ENCODE peak calls at places on chromosome 18, in six cellular contexts. U, H, Y, W, V and I are unnamed samples.

GRCh38 chr18:32771871-32772499 is 838 bp downstream of the KLHL14 start:
- DNase-seq in U (peak), H (peak), Y (no peak), W (no peak), V (peak), I (no peak)

GRCh38 chr18:52237551-52237950 is 102.4 kb upstream of the DCC start:
- DNase-seq in U (no peak), H (no peak), Y (no peak), W (no peak), V (no peak), I (no peak)

GRCh38 chr18:46071894-46072867 is at the start of gene PSTPIP2:
- DNase-seq in U (peak), H (peak), Y (peak), W (peak), V (peak), I (peak)

GRCh38 chr18:42131044-42131939 is 176.3 kb downstream of the PIK3C3 start:
- DNase-seq in U (no peak), H (no peak), Y (no peak), W (no peak), V (no peak), I (no peak)

GRCh38 chr18:23485386-23485785 is 17.9 kb upstream of the RMC1 start:
- DNase-seq in U (no peak), H (no peak), Y (no peak), W (no peak), V (no peak), I (no peak)

GRCh38 chr18:61612517-61612916 is 279.3 kb downstream of the CDH20 start:
- DNase-seq in U (no peak), H (no peak), Y (no peak), W (no peak), V (no peak), I (no peak)

GRCh38 chr18:46096651-46097300 is 1.3 kb downstream of the ATP5F1A start:
- DNase-seq in U (no peak), H (no peak), Y (no peak), W (no peak), V (no peak), I (peak)

GRCh38 chr18:4758980-4759379 is 303.9 kb upstream of the DLGAP1 start:
- DNase-seq in U (no peak), H (no peak), Y (no peak), W (no peak), V (no peak), I (no peak)

GRCh38 chr18:30858562-30858961 is 184.0 kb downstream of the DSC3 start:
- DNase-seq in U (no peak), H (no peak), Y (no peak), W (no peak), V (no peak), I (no peak)

GRCh38 chr18:30860741-30861140 is 181.8 kb downstream of the DSC3 start:
- DNase-seq in U (no peak), H (no peak), Y (no peak), W (no peak), V (no peak), I (no peak)

DNA sequence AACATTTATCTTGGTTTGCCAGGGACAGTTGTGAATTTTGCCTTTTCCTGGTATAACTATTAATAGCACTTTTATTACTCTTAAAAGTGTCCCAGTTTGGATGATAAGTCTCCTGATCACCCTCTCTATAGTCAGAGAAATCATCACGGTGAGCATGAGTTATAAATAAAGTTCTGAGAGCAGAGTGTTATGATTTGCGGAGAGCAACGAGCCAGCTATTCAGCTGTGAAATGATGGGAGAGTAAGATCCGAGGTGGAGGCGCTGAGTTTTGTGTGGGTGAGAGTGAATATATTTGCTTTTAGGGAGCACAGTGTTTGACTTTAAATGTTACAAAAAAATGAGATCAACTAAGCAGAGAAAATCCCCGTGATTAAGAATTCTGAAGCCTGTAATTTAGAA is 179.6 kb downstream of the DSC3 start:
- DNase-seq in U (no peak), H (no peak), Y (no peak), W (no peak), V (no peak), I (no peak)
- TF ChIP-seq CTCF in U (no peak), H (no peak), Y (no peak), W (no peak), V (no peak), I (no peak)

DNA sequence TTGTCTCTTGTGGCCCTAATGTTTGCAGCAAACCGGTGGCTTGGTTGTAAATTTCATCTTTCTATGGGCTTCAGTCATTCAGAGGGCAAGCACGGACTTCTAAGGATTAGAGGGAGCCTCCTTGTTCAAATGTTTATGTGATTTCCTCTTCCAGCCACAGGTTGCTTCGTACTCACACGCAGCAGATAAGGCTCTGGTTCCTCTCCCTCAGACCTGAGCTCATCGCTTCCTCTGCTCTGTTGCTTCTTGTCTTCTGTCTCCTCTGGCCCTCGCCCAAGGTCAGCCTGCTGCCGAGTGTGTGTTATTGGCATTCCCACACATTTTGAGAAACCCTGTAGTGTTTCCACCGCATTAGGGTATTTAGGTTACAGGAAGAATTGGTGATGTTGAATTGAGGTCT is 44.0 kb downstream of the MYL12B start:
- DNase-seq in U (no peak), H (no peak), Y (no peak), W (no peak), V (no peak), I (peak)
- TF ChIP-seq CTCF in U (no peak), H (no peak), Y (no peak), W (no peak), V (no peak), I (no peak)

GRCh38 chr18:62977512-62977911 is 262.2 kb downstream of the PHLPP1 start:
- DNase-seq in U (no peak), H (no peak), Y (no peak), W (no peak), V (no peak), I (no peak)
- TF ChIP-seq CTCF in U (no peak), H (no peak), Y (no peak), W (no peak), V (no peak), I (no peak)

GRCh38 chr18:8874872-8875271 is 169.5 kb downstream of the MTCL1 start:
- DNase-seq in U (no peak), H (no peak), Y (no peak), W (no peak), V (no peak), I (no peak)

GRCh38 chr18:8871484-8871883 is 166.1 kb downstream of the MTCL1 start:
- DNase-seq in U (no peak), H (no peak), Y (no peak), W (no peak), V (no peak), I (no peak)

GRCh38 chr18:8882632-8883408 is 177.5 kb downstream of the MTCL1 start:
- DNase-seq in U (no peak), H (no peak), Y (no peak), W (no peak), V (peak), I (peak)

GRCh38 chr18:8881103-8881502 is 175.7 kb downstream of the MTCL1 start:
- DNase-seq in U (no peak), H (no peak), Y (no peak), W (no peak), V (no peak), I (no peak)

GRCh38 chr18:8876887-8877286 is 171.5 kb downstream of the MTCL1 start:
- DNase-seq in U (no peak), H (no peak), Y (no peak), W (no peak), V (no peak), I (no peak)
- TF ChIP-seq CTCF in U (no peak), H (no peak), Y (no peak), W (no peak), V (no peak), I (no peak)

DNA sequence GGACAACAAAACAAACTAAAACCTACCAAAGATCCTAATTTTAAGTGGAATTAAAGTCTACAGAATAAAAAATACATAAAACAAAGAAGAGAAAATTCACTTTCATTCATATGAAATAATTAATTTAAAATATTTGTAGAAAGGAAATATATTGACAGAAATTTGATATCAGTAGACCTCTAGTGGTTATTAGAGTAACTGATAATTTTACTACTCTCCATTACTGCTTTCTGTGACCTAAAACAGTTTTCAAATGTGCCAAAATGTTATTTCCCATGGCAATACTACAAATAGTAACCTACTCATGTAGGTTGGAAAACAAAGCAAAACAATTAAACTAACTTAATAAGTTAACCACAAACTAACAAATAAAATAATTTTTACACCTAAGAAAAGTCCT is 147.1 kb downstream of the NOL4 start:
- DNase-seq in U (no peak), H (no peak), Y (no peak), W (no peak), V (no peak), I (no peak)
- TF ChIP-seq CTCF in U (no peak), H (no peak), Y (no peak), W (no peak), V (peak), I (no peak)

DNA sequence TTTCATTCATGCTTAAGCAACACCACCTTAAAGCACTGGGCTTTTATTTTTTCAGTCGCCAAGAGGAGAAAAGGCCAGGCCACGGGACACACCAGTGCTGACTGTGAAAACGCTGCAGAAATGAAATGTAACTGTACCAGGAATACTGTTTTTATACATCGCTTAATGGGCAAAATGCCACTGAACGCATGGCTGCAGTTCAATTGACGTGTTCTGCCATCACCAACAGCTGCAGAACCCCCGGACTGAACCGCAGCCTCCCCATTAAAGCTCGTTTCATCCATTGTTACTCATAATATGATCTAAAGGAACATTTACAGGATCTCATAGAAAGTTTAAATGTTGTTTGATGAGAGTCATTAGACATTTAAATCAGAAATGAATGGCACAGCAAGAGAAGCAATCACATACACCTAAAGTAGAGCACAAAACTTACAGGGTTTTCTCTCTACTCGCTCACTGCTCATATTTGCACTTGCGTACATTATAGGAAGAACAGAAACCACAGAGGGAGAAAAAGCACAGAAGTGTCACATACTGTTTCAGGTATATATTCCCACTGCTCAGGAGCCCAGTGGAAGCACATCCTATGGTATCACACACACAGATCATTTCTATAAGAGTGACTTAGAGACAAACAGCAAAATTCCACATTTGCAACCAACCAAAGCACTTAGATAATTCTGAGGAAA is 35.3 kb downstream of the TCF4 start:
- DNase-seq in U (no peak), H (no peak), Y (no peak), W (no peak), V (no peak), I (no peak)
- TF ChIP-seq CTCF in U (no peak), H (no peak), Y (no peak), W (no peak), V (no peak), I (no peak)

DNA sequence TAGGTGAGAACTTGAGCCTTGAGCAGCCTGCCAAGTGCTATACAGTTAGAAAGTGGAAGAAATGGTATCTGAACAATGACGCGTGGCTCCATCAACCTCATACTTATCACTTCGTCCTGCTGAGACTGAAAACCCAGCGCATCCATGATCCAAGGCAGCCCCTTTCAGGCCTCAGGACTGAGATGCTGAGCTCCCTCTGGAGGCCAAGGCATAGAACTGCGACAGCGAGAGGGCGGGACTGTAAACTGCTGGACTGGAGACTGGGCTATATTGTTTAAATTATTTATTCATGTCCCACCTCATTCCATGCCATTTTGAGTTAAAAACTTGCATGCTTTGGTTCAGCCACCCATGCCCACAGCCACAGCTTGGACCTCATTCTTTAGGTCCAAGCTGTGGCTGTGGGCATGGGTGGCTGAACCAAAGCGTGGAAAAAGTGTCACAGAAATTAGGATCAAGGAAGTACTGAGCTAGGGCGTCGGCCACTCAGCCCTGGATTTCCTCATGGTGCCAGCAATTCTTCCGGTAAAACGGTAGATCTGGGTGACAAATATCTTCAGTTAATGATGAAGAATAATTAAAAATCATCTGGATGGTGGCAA is 195.5 kb downstream of the L3MBTL4 start:
- DNase-seq in U (peak), H (peak), Y (no peak), W (peak), V (peak), I (peak)
- TF ChIP-seq CTCF in U (peak), H (peak), Y (peak), W (peak), V (peak), I (no peak)

DNA sequence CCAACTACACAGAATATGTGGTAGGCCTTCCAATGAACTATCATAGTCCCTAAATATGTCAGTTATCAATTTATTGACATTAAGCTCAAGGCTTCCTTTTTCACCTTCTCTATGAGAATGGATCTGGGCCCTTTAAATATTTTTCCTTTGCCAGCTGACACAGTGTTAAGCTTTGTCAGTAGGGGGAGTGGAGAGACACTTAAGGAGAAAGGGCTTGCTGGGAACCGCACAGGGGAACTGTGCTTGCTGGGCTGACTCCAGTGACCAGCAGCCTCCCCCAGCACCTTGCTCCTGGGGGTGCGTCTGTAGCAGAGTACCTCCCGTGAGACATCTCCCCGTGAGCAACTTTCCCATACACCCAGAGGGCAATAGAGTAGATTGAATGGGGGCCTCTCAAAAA is 6.5 kb upstream of the PTPN2 start:
- DNase-seq in U (no peak), H (no peak), Y (no peak), W (no peak), V (no peak), I (no peak)
- TF ChIP-seq CTCF in U (no peak), H (no peak), Y (no peak), W (no peak), V (no peak), I (no peak)